ENCODE peak calls at places on chromosomes 1 and 21, in four cellular contexts. V is caudate nucleus; W is stimulated activated CD8-positive, alpha-beta memory T cell treated with anti-CD3 and anti-CD28 coated beads, Interleukin-4, amount 100 ng/mL, for 1 hour; A is GF-D8. U is an unnamed sample.

GRCh38 chr1:29259802-29260441 is 23.6 kb downstream of the PTPRU start:
- DNase-seq in W (no peak), V (no peak), A (no peak), U (peak)

GRCh38 chr1:1281533-1282321 is 1.5 kb downstream of the SCNN1D start:
- DNase-seq in V (no peak), A (no peak), W (no peak), U (no peak)

GRCh38 chr1:55288245-55288644 is 73.1 kb upstream of the USP24 start:
- DNase-seq in W (no peak), V (no peak), A (no peak), U (no peak)

GRCh38 chr21:45871616-45872236 is 109.8 kb upstream of the COL6A1 start:
- DNase-seq in A (no peak), W (no peak), V (no peak), U (no peak)

GRCh38 chr1:237279629-237280028 is 237.6 kb downstream of the RYR2 start:
- DNase-seq in V (no peak), A (no peak), W (no peak), U (no peak)

GRCh38 chr1:218930879-218931278 is 242.8 kb upstream of the LYPLAL1 start:
- DNase-seq in V (no peak), W (no peak), A (no peak), U (no peak)

GRCh38 chr1:15417365-15417934 is 7.8 kb downstream of the EFHD2 start:
- DNase-seq in V (no peak), A (peak), W (peak), U (no peak)

GRCh38 chr1:7539772-7540175 is 231.3 kb upstream of the VAMP3 start:
- DNase-seq in W (no peak), A (no peak), V (no peak), U (no peak)

GRCh38 chr1:234768569-234769283 is 158.7 kb upstream of the IRF2BP2 start:
- DNase-seq in V (no peak), A (no peak), W (no peak), U (no peak)

GRCh38 chr1:200336111-200336845 is 73.6 kb downstream of the ZNF281 start:
- DNase-seq in W (no peak), V (no peak), A (no peak), U (no peak)

GRCh38 chr1:47664356-47664755 is 226.5 kb downstream of the FOXD2 start:
- DNase-seq in A (no peak), V (no peak), W (no peak), U (no peak)

GRCh38 chr21:18840239-18840638 is 436.7 kb upstream of the TMPRSS15 start:
- DNase-seq in V (no peak), W (no peak), A (no peak), U (no peak)

GRCh38 chr1:160061376-160062100 is 8.4 kb downstream of the KCNJ10 start:
- DNase-seq in W (no peak), V (no peak), A (no peak), U (peak)

GRCh38 chr1:3629561-3630160 is 4.8 kb downstream of the TPRG1L start:
- DNase-seq in A (no peak), V (no peak), W (no peak), U (no peak)

GRCh38 chr1:198902616-198903140 is 263.8 kb downstream of the PTPRC start:
- DNase-seq in A (no peak), V (no peak), W (no peak), U (no peak)

GRCh38 chr1:228400692-228401454 is 5.8 kb downstream of the TRIM11 start:
- DNase-seq in V (no peak), A (no peak), W (no peak), U (no peak)

U was measured in nucleus accumbens.